ENCODE peak calls at places on chromosomes 4 and X, in ten cellular contexts. C is GM12865; G is glutamatergic neuron; S is heart left ventricle; T is CD8-positive, alpha-beta T cell; A is endothelial cell; L is left ventricle myocardium inferior; O is bronchial epithelial cell; U is psoas muscle; M is breast epithelium. Y is an unnamed sample.

GRCh38 chr4:15690020-15690809 is 8.6 kb downstream of the FAM200B start:
- DNase-seq in L (no peak), O (peak; percentile 91), C (no peak), G (no peak), T (no peak), U (no peak), A (no peak), S (no peak), M (no peak), Y (peak; percentile 90)

GRCh38 chr4:110068248-110068647 is 130.2 kb downstream of the ELOVL6 start:
- DNase-seq in O (no peak), M (no peak), C (no peak), A (no peak), S (no peak), G (no peak), U (no peak), T (no peak), L (no peak), Y (no peak)

GRCh38 chrX:136210806-136211205 is 40.4 kb downstream of the MAP7D3 start:
- DNase-seq in O (no peak), C (no peak), T (no peak), G (no peak), M (no peak), A (no peak), L (peak; percentile 47), U (peak; percentile 81), S (no peak), Y (no peak)

GRCh38 chrX:25151749-25152148 is 136.0 kb upstream of the ARX start:
- DNase-seq in L (no peak), A (no peak), C (no peak), T (no peak), G (no peak), O (no peak), U (no peak), S (no peak), M (no peak), Y (no peak)

GRCh38 chr4:88419874-88420273 is 37.0 kb upstream of the HERC5 start:
- DNase-seq in U (no peak), O (no peak), M (no peak), S (no peak), T (no peak), L (no peak), C (peak; percentile 26), G (no peak), A (no peak), Y (no peak)

GRCh38 chr4:150960079-150960478 is 55.0 kb downstream of the LRBA start:
- DNase-seq in S (no peak), A (no peak), M (no peak), T (no peak), U (no peak), L (no peak), C (no peak), G (no peak), O (peak; percentile 62), Y (peak; percentile 68)

GRCh38 chr4:86935499-86935832 is 655 bp downstream of the AFF1 start:
- DNase-seq in O (no peak), S (no peak), C (no peak), L (no peak), M (no peak), A (no peak), T (no peak), G (peak; percentile 33), U (no peak), Y (no peak)

GRCh38 chrX:154824638-154825037 is 9.8 kb downstream of the SMIM9 start:
- DNase-seq in G (no peak), L (no peak), U (no peak), C (no peak), S (no peak), O (peak; percentile 84), A (no peak), M (no peak), T (no peak), Y (peak; percentile 78)

GRCh38 chrX:80792205-80792604 is 17.5 kb downstream of the BRWD3 start:
- DNase-seq in T (no peak), S (no peak), G (no peak), O (no peak), L (no peak), C (no peak), M (no peak), A (no peak), U (no peak), Y (no peak)

GRCh38 chr4:70976251-70976650 is 17.2 kb upstream of the DCK start:
- DNase-seq in M (no peak), O (no peak), A (no peak), G (no peak), C (no peak), L (no peak), U (no peak), S (no peak), T (no peak), Y (no peak)

GRCh38 chr4:147244786-147245185 is 236.1 kb upstream of the EDNRA start:
- DNase-seq in L (no peak), G (no peak), T (no peak), M (no peak), S (no peak), U (no peak), O (no peak), A (no peak), C (no peak), Y (no peak)

GRCh38 chr4:150123073-150123472 is 44.8 kb downstream of the DCLK2 start:
- DNase-seq in A (no peak), M (no peak), T (no peak), O (no peak), U (no peak), S (no peak), L (no peak), C (peak; percentile 19), G (no peak), Y (no peak)

GRCh38 chr4:25667931-25668557 is 12.4 kb downstream of the SLC34A2 start:
- DNase-seq in T (no peak), L (no peak), A (no peak), G (no peak), S (no peak), O (no peak), U (no peak), C (no peak), M (no peak), Y (no peak)

GRCh38 chr4:78666830-78667258 is 109.3 kb upstream of the BMP2K start:
- DNase-seq in C (no peak), L (no peak), S (no peak), A (no peak), U (no peak), O (no peak), T (no peak), G (no peak), M (no peak), Y (peak; percentile 46)

GRCh38 chr4:138948918-138949317 is 66.7 kb upstream of the NOCT start:
- DNase-seq in A (no peak), L (no peak), O (peak; percentile 72), M (no peak), U (no peak), T (no peak), S (no peak), C (no peak), G (no peak), Y (peak; percentile 81)

GRCh38 chrX:15973941-15974340 is 119.3 kb upstream of the AP1S2 start:
- DNase-seq in C (no peak), T (no peak), U (peak; percentile 73), A (no peak), M (no peak), O (no peak), S (peak; percentile 19), L (peak; percentile 21), G (no peak), Y (no peak)

GRCh38 chr4:142369141-142369540 is 477.0 kb downstream of the INPP4B start:
- DNase-seq in M (no peak), O (no peak), U (no peak), G (no peak), C (no peak), S (no peak), L (no peak), T (no peak), A (no peak), Y (no peak)

GRCh38 chrX:54597728-54598127 is 67.7 kb downstream of the GNL3L start:
- DNase-seq in G (no peak), L (no peak), C (no peak), T (no peak), O (no peak), M (no peak), A (no peak), U (no peak), S (no peak), Y (no peak)

DNA sequence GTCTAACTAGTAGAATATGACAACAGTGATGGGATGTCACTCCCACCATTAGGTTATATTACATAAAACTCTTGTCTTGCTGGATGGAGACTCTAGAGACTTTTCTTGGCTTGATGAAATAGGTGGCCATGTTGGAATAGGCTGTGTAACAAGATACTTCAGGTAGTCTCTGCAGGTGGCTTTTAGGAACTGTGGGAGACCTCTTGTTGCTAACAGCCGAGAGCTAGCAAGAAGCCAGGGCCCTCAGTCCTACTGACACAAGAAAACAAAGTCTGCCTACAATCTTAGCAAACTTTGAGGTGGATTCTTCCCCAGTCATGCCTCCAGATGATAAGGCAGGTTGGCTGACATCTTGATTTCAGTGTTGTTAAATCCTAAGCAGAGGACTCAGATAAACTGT is 72.5 kb downstream of the GNL3L start:
- DNase-seq in C (no peak), L (no peak), S (no peak), M (no peak), G (no peak), T (no peak), O (no peak), U (no peak), A (no peak), Y (no peak)
- TF ChIP-seq CTCF in C (no peak), L (no peak), S (no peak), M (no peak), G (no peak), T (no peak), O (no peak), U (no peak), A (no peak), Y (no peak)

GRCh38 chrX:153381684-153382532 is 19.2 kb downstream of the PNMA6E start:
- DNase-seq in L (no peak), U (no peak), O (no peak), C (peak; percentile 17), M (no peak), S (no peak), T (no peak), G (no peak), A (peak; percentile 11), Y (no peak)
- TF ChIP-seq CTCF in L (no peak), U (no peak), O (no peak), C (no peak), M (no peak), S (no peak), T (no peak), G (no peak), A (no peak), Y (no peak)

DNA sequence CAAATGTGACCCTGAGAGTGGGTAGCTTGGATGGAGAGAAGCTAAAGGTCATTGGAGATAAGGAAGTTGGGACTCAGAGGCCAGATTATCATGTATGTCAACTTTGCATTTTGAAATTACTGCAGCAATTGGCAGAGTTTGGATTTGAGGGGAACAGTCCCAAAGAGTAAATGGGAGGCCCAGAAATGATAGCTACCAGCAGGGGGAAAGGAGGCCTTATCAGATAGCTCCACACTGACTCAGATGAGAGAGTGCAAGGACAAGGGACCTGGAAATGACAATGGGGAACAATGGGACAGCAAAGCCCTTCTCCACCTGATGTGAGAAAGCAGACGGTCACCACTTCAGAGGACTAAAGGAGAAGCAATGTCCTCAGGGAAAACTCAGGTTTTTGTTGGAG is 201.5 kb upstream of the JADE1 start:
- DNase-seq in U (no peak), T (no peak), A (no peak), O (no peak), L (no peak), C (no peak), M (no peak), S (no peak), G (no peak), Y (no peak)
- TF ChIP-seq CTCF in U (no peak), T (no peak), A (no peak), O (no peak), L (no peak), C (no peak), M (no peak), S (no peak), G (no peak), Y (no peak)

GRCh38 chr4:161704653-161705052 is 459.1 kb downstream of the FSTL5 start:
- DNase-seq in L (no peak), C (no peak), G (no peak), A (no peak), O (no peak), M (no peak), S (no peak), T (no peak), U (no peak), Y (no peak)
- TF ChIP-seq CTCF in L (no peak), C (no peak), G (no peak), A (no peak), O (no peak), M (no peak), S (no peak), T (no peak), U (no peak), Y (no peak)